ENCODE peak calls at places on chromosome 22, in eight cellular contexts. H is body of pancreas, U is coronary artery, O is AG09309, P is cardiac fibroblast, G is mesendoderm, A is gastrocnemius medialis, K is IMR-90. V is an unnamed sample.

GRCh38 chr22:41699264-41700104 is at the start of gene MEI1:
- DNase-seq in H (peak; percentile 89), U (no peak), O (no peak), P (peak; percentile 72), G (peak; percentile 44), A (peak; percentile 40), K (peak; percentile 56), V (peak; percentile 21)

GRCh38 chr22:20486229-20486628 is 9.4 kb downstream of the KLHL22 start:
- DNase-seq in H (no peak), U (no peak), O (no peak), P (no peak), G (no peak), A (no peak), K (no peak), V (no peak)

GRCh38 chr22:24441406-24442351 is 14.3 kb downstream of the ADORA2A start:
- DNase-seq in H (no peak), U (peak; percentile 82), O (no peak), P (no peak), G (no peak), A (no peak), K (no peak), V (no peak)

GRCh38 chr22:27418261-27418660 is 383.3 kb downstream of the MN1 start:
- DNase-seq in H (no peak), U (no peak), O (no peak), P (no peak), G (no peak), A (no peak), K (no peak), V (no peak)

GRCh38 chr22:39013923-39014722 is at the start of gene APOBEC3C:
- DNase-seq in H (peak; percentile 53), U (peak; percentile 81), O (peak; percentile 63), P (peak; percentile 86), G (peak; percentile 87), A (peak; percentile 56), K (peak; percentile 90), V (peak; percentile 88)

GRCh38 chr22:23192133-23192532 is 11.8 kb downstream of the BCR start:
- DNase-seq in H (peak; percentile 38), U (no peak), O (no peak), P (no peak), G (peak; percentile 65), A (no peak), K (no peak), V (no peak)

GRCh38 chr22:26322179-26322905 is 106.7 kb upstream of the ASPHD2 start:
- DNase-seq in H (no peak), U (no peak), O (peak; percentile 95), P (peak; percentile 72), G (peak; percentile 98), A (peak; percentile 46), K (peak; percentile 77), V (peak; percentile 93)

GRCh38 chr22:27885977-27886842 is 32.8 kb downstream of the PITPNB start:
- DNase-seq in H (peak; percentile 50), U (no peak), O (peak; percentile 38), P (peak; percentile 87), G (peak; percentile 79), A (no peak), K (peak; percentile 98), V (peak; percentile 81)

GRCh38 chr22:42170946-42171345 is 40.3 kb upstream of the CYP2D6 start:
- DNase-seq in H (no peak), U (no peak), O (no peak), P (no peak), G (no peak), A (no peak), K (no peak), V (no peak)

GRCh38 chr22:25536578-25536977 is 27.9 kb upstream of the GRK3 start:
- DNase-seq in H (no peak), U (no peak), O (no peak), P (peak; percentile 28), G (no peak), A (no peak), K (no peak), V (no peak)

GRCh38 chr22:30941363-30941740 is 27.2 kb downstream of the MORC2 start:
- DNase-seq in H (no peak), U (no peak), O (no peak), P (no peak), G (no peak), A (no peak), K (no peak), V (no peak)

GRCh38 chr22:40714514-40714966 is 35.3 kb downstream of the MCHR1 start:
- DNase-seq in H (no peak), U (no peak), O (no peak), P (peak; percentile 29), G (peak; percentile 73), A (no peak), K (peak; percentile 68), V (peak; percentile 24)

GRCh38 chr22:47780281-47780875 is 1017.9 kb downstream of the TBC1D22A start:
- DNase-seq in H (no peak), U (no peak), O (no peak), P (no peak), G (no peak), A (no peak), K (no peak), V (no peak)

GRCh38 chr22:26550498-26551033 is 38.3 kb upstream of the TFIP11 start:
- DNase-seq in H (peak; percentile 67), U (peak; percentile 81), O (peak; percentile 80), P (peak; percentile 64), G (peak; percentile 39), A (no peak), K (peak; percentile 98), V (peak; percentile 47)

GRCh38 chr22:20646906-20647305 is 127.0 kb upstream of the SERPIND1 start:
- DNase-seq in H (no peak), U (no peak), O (no peak), P (no peak), G (no peak), A (no peak), K (no peak), V (no peak)

GRCh38 chr22:48758021-48758561 is 1069.6 kb downstream of the BRD1 start:
- DNase-seq in H (no peak), U (peak; percentile 4), O (no peak), P (no peak), G (no peak), A (no peak), K (no peak), V (no peak)

DNA sequence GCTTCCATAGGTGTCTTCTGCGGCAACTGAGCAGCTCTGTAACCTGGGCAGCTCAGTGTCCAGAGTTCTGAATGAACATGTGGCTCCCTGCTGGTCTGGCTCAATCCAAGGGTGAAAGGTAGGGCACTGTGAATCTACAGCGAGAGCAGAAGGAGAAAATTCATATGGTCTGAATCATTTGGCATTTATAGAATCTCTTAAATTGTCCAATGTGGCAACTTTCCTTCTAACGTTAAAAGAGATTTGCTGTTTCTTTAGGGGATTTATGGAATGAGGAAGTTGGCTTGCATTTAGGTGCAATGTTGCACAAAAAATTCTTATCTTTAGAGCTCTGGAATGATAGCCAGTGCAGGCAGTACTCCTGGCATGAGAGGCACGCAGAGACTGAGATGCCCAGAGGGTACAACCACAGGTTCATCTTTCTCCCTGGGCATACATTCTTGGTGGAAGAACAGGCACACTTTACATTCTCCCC is 17.0 kb downstream of the ATXN10 start:
- DNase-seq in H (no peak), U (no peak), O (peak; percentile 78), P (peak; percentile 87), G (no peak), A (peak; percentile 27), K (peak; percentile 90), V (peak; percentile 94)
- H3K4me3 ChIP-seq in H (no peak overlapping the region), U (peak overlapping the region; percentile 34), O (no peak overlapping the region), P (no peak overlapping the region), G (no peak overlapping the region), A (no peak overlapping the region), K (no peak overlapping the region), V (no peak overlapping the region)

GRCh38 chr22:36328635-36329216 is 59.0 kb downstream of the MYH9 start:
- DNase-seq in H (peak; percentile 63), U (no peak), O (peak; percentile 63), P (peak; percentile 97), G (peak; percentile 66), A (peak; percentile 51), K (peak; percentile 96), V (peak; percentile 84)

GRCh38 chr22:36327922-36328551 is 59.7 kb downstream of the MYH9 start:
- DNase-seq in H (peak; percentile 66), U (peak; percentile 90), O (no peak), P (peak; percentile 80), G (no peak), A (no peak), K (peak; percentile 78), V (peak; percentile 71)

GRCh38 chr22:36330127-36330526 is 57.6 kb downstream of the MYH9 start:
- DNase-seq in H (no peak), U (no peak), O (no peak), P (no peak), G (peak; percentile 44), A (no peak), K (no peak), V (no peak)

GRCh38 chr22:36330655-36331305 is 57.0 kb downstream of the MYH9 start:
- DNase-seq in H (no peak), U (no peak), O (no peak), P (peak; percentile 89), G (peak; percentile 92), A (no peak), K (peak; percentile 63), V (peak; percentile 58)

GRCh38 chr22:36329217-36330078 is 58.3 kb downstream of the MYH9 start:
- DNase-seq in H (peak; percentile 56), U (peak; percentile 97), O (peak; percentile 79), P (peak; percentile 98), G (peak; percentile 100), A (no peak), K (peak; percentile 97), V (peak; percentile 80)
- H3K4me3 ChIP-seq in H (no peak overlapping the region), U (peak overlapping the region; percentile 56), O (no peak overlapping the region), P (peak overlapping the region; percentile 7), G (no peak overlapping the region), A (no peak overlapping the region), K (no peak overlapping the region), V (no peak overlapping the region)

GRCh38 chr22:49964136-49964492 is 3.5 kb downstream of the PIM3 start:
- DNase-seq in H (peak; percentile 18), U (no peak), O (no peak), P (no peak), G (no peak), A (no peak), K (no peak), V (no peak)
- H3K4me3 ChIP-seq in H (no peak overlapping the region), U (peak overlapping the region; percentile 58), O (no peak overlapping the region), P (no peak overlapping the region), G (no peak overlapping the region), A (peak overlapping the region; percentile 91), K (no peak overlapping the region), V (peak overlapping the region; percentile 92)

GRCh38 chr22:46088541-46089311 is 61.6 kb upstream of the PPARA start:
- DNase-seq in H (peak; percentile 65), U (peak; percentile 86), O (peak; percentile 68), P (peak; percentile 84), G (no peak), A (peak; percentile 77), K (peak; percentile 64), V (peak; percentile 80)
- H3K4me3 ChIP-seq in H (no peak overlapping the region), U (peak overlapping the region; percentile 96), O (peak overlapping the region; percentile 88), P (peak overlapping the region; percentile 72), G (no peak overlapping the region), A (peak overlapping the region; percentile 40), K (no peak overlapping the region), V (peak overlapping the region; percentile 100)